ENCODE peak calls at places on chromosomes 3 and 15, in eight cellular contexts. One of them, this sample, is unnamed. For H3K4me1, the result is how much of the 10 kb centered on the place peaks cover.

GRCh38 chr3:117074833-117075232 is 365.3 kb downstream of the TUSC7 start:
- DNase-seq in A549: no peak
- DNase-seq in transverse colon: no peak
- DNase-seq in sigmoid colon: no peak
- DNase-seq in upper lobe of left lung: no peak
- DNase-seq in HepG2: no peak
- DNase-seq in tibial nerve: no peak
- DNase-seq in esophagus muscularis mucosa: no peak
- DNase-seq in this sample: no peak

GRCh38 chr15:49621327-49622210 is 721 bp downstream of the DTWD1 start:
- DNase-seq in upper lobe of left lung: no peak
- DNase-seq in tibial nerve: no peak
- DNase-seq in sigmoid colon: no peak
- DNase-seq in esophagus muscularis mucosa: no peak
- DNase-seq in transverse colon: no peak
- DNase-seq in HepG2: no peak
- DNase-seq in A549: no peak
- DNase-seq in this sample: no peak

GRCh38 chr3:127689266-127689860 is 16.6 kb downstream of the ABTB1 start:
- DNase-seq in transverse colon: peak
- DNase-seq in sigmoid colon: peak
- DNase-seq in esophagus muscularis mucosa: no peak
- DNase-seq in HepG2: no peak
- DNase-seq in upper lobe of left lung: no peak
- DNase-seq in tibial nerve: no peak
- DNase-seq in A549: no peak
- DNase-seq in this sample: peak

GRCh38 chr15:57203906-57204305 is 172.4 kb upstream of the CGNL1 start:
- DNase-seq in transverse colon: no peak
- DNase-seq in A549: no peak
- DNase-seq in sigmoid colon: no peak
- DNase-seq in HepG2: no peak
- DNase-seq in tibial nerve: no peak
- DNase-seq in upper lobe of left lung: no peak
- DNase-seq in esophagus muscularis mucosa: no peak
- DNase-seq in this sample: no peak

GRCh38 chr3:6921041-6921440 is 60.1 kb downstream of the GRM7 start:
- DNase-seq in esophagus muscularis mucosa: no peak
- DNase-seq in tibial nerve: no peak
- DNase-seq in transverse colon: no peak
- DNase-seq in A549: no peak
- DNase-seq in HepG2: no peak
- DNase-seq in upper lobe of left lung: no peak
- DNase-seq in sigmoid colon: no peak
- DNase-seq in this sample: no peak

GRCh38 chr3:115052906-115053305 is 94.2 kb downstream of the ZBTB20 start:
- DNase-seq in tibial nerve: no peak
- DNase-seq in sigmoid colon: no peak
- DNase-seq in A549: no peak
- DNase-seq in esophagus muscularis mucosa: no peak
- DNase-seq in transverse colon: no peak
- DNase-seq in HepG2: no peak
- DNase-seq in upper lobe of left lung: no peak
- DNase-seq in this sample: no peak

GRCh38 chr3:10764314-10765051 is 51.5 kb upstream of the SLC6A11 start:
- DNase-seq in sigmoid colon: no peak
- DNase-seq in transverse colon: no peak
- DNase-seq in upper lobe of left lung: peak
- DNase-seq in A549: no peak
- DNase-seq in tibial nerve: no peak
- DNase-seq in HepG2: peak
- DNase-seq in esophagus muscularis mucosa: no peak
- DNase-seq in this sample: no peak

GRCh38 chr3:126677862-126678549 is 23.1 kb upstream of the TXNRD3 start:
- DNase-seq in tibial nerve: no peak
- DNase-seq in esophagus muscularis mucosa: peak
- DNase-seq in transverse colon: no peak
- DNase-seq in upper lobe of left lung: no peak
- DNase-seq in A549: no peak
- DNase-seq in HepG2: no peak
- DNase-seq in sigmoid colon: no peak
- DNase-seq in this sample: no peak

DNA sequence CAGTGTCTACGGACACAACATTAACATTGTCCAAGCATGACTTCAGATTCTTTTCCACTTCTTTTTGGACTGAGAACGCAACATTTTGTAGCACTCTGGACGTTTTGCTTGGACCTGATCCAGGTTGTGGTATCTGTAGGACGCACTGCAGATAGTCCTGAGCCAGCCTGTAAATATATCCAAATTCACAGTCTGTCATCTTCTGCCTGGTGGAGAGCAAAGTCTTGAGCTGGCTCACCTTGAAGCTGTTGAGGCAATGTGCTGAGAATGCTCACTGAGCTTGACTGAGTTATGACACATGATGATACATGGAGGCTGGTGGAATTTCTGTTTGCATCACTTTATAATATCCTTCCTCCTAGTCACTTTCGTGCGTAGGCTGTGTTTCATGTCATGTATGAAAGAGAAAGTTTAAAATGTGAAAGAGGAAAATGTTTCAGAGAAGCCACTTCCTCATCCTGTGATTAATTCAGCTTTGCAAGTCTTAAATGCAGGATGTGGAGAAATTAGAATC is at the start of gene BCL2A1:
- DNase-seq in tibial nerve: peak
- DNase-seq in transverse colon: peak
- DNase-seq in HepG2: no peak
- DNase-seq in A549: peak
- DNase-seq in upper lobe of left lung: no peak
- DNase-seq in sigmoid colon: no peak
- DNase-seq in esophagus muscularis mucosa: no peak
- DNase-seq in this sample: no peak
- TF ChIP-seq EP300 in tibial nerve: no peak
- TF ChIP-seq EP300 in transverse colon: no peak
- TF ChIP-seq EP300 in HepG2: no peak
- TF ChIP-seq EP300 in A549: no peak
- TF ChIP-seq EP300 in upper lobe of left lung: peak
- TF ChIP-seq EP300 in sigmoid colon: no peak
- TF ChIP-seq EP300 in esophagus muscularis mucosa: no peak
- TF ChIP-seq EP300 in this sample: no peak

GRCh38 chr15:87045741-87046140 is 966.1 kb downstream of the AGBL1 start:
- DNase-seq in sigmoid colon: no peak
- DNase-seq in transverse colon: no peak
- DNase-seq in A549: no peak
- DNase-seq in upper lobe of left lung: no peak
- DNase-seq in HepG2: no peak
- DNase-seq in esophagus muscularis mucosa: no peak
- DNase-seq in tibial nerve: no peak
- DNase-seq in this sample: no peak
- H3K4me1 ChIP-seq in sigmoid colon: under half
- H3K4me1 ChIP-seq in transverse colon: under half
- H3K4me1 ChIP-seq in A549: under half
- H3K4me1 ChIP-seq in upper lobe of left lung: under half
- H3K4me1 ChIP-seq in HepG2: under half
- H3K4me1 ChIP-seq in esophagus muscularis mucosa: under half
- H3K4me1 ChIP-seq in tibial nerve: under half
- H3K4me1 ChIP-seq in this sample: under half

GRCh38 chr15:74540761-74541493 is at the start of gene ARID3B:
- DNase-seq in transverse colon: peak
- DNase-seq in HepG2: peak
- DNase-seq in esophagus muscularis mucosa: peak
- DNase-seq in tibial nerve: peak
- DNase-seq in sigmoid colon: peak
- DNase-seq in A549: peak
- DNase-seq in upper lobe of left lung: peak
- DNase-seq in this sample: peak

GRCh38 chr15:74541494-74542191 is 623 bp downstream of the ARID3B start:
- DNase-seq in A549: no peak
- DNase-seq in sigmoid colon: peak
- DNase-seq in esophagus muscularis mucosa: no peak
- DNase-seq in transverse colon: peak
- DNase-seq in tibial nerve: peak
- DNase-seq in HepG2: peak
- DNase-seq in upper lobe of left lung: no peak
- DNase-seq in this sample: peak

GRCh38 chr15:74542192-74543042 is 1.4 kb downstream of the ARID3B start:
- DNase-seq in A549: no peak
- DNase-seq in esophagus muscularis mucosa: no peak
- DNase-seq in HepG2: no peak
- DNase-seq in upper lobe of left lung: no peak
- DNase-seq in sigmoid colon: no peak
- DNase-seq in tibial nerve: no peak
- DNase-seq in transverse colon: no peak
- DNase-seq in this sample: no peak

GRCh38 chr15:74537736-74538135 is 3.3 kb upstream of the ARID3B start:
- DNase-seq in upper lobe of left lung: no peak
- DNase-seq in transverse colon: no peak
- DNase-seq in HepG2: no peak
- DNase-seq in tibial nerve: no peak
- DNase-seq in A549: no peak
- DNase-seq in esophagus muscularis mucosa: no peak
- DNase-seq in sigmoid colon: no peak
- DNase-seq in this sample: no peak

DNA sequence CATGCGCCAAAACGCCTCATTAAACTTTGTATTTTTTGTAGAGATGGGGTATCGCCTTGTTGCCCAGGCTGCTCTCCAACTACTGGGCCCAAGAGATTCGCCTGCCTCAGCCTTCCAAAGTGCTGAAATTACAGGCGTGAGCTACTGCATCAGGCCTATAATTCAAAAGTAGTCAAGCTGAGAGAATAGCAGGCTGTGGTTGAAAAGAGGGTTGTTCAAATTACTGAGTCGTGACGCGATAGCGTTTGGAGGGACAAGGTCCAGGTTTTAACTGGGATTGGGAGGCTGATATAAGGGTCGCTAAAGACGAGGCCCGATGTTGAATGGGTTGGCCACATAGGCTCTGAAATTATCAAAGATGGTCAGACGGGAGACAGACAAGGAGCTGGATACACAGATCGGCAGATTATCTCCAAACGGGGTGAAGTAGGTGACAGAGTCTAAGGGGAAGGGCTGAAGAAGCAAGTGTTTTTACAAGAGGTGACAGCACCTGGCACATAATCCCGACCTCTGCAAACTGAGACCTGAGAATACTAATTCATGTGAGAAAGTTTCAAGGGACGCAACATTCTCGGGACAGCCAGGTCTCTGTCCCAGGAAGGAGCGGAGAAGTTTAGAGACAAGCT is 772 bp upstream of the ARID3B start:
- DNase-seq in sigmoid colon: no peak
- DNase-seq in A549: no peak
- DNase-seq in transverse colon: no peak
- DNase-seq in upper lobe of left lung: no peak
- DNase-seq in esophagus muscularis mucosa: no peak
- DNase-seq in tibial nerve: peak
- DNase-seq in HepG2: peak
- DNase-seq in this sample: no peak
- TF ChIP-seq POLR2A in sigmoid colon: no peak
- TF ChIP-seq POLR2A in A549: no peak
- TF ChIP-seq POLR2A in transverse colon: no peak
- TF ChIP-seq POLR2A in upper lobe of left lung: no peak
- TF ChIP-seq POLR2A in esophagus muscularis mucosa: no peak
- TF ChIP-seq POLR2A in tibial nerve: no peak
- TF ChIP-seq POLR2A in HepG2: no peak
- TF ChIP-seq POLR2A in this sample: no peak

GRCh38 chr3:124860599-124860998 is 26.6 kb downstream of the ITGB5 start:
- DNase-seq in tibial nerve: peak
- DNase-seq in esophagus muscularis mucosa: no peak
- DNase-seq in upper lobe of left lung: no peak
- DNase-seq in transverse colon: peak
- DNase-seq in HepG2: peak
- DNase-seq in A549: peak
- DNase-seq in sigmoid colon: peak
- DNase-seq in this sample: no peak
- TF ChIP-seq EP300 in tibial nerve: no peak
- TF ChIP-seq EP300 in esophagus muscularis mucosa: no peak
- TF ChIP-seq EP300 in upper lobe of left lung: no peak
- TF ChIP-seq EP300 in transverse colon: no peak
- TF ChIP-seq EP300 in HepG2: no peak
- TF ChIP-seq EP300 in A549: peak
- TF ChIP-seq EP300 in sigmoid colon: peak
- TF ChIP-seq EP300 in this sample: no peak

GRCh38 chr15:34188711-34189110 is 21.2 kb downstream of the KATNBL1 start:
- DNase-seq in transverse colon: no peak
- DNase-seq in A549: no peak
- DNase-seq in upper lobe of left lung: no peak
- DNase-seq in esophagus muscularis mucosa: no peak
- DNase-seq in sigmoid colon: no peak
- DNase-seq in tibial nerve: no peak
- DNase-seq in HepG2: no peak
- DNase-seq in this sample: no peak

GRCh38 chr15:34185666-34186065 is 24.2 kb downstream of the KATNBL1 start:
- DNase-seq in tibial nerve: no peak
- DNase-seq in upper lobe of left lung: no peak
- DNase-seq in sigmoid colon: no peak
- DNase-seq in esophagus muscularis mucosa: no peak
- DNase-seq in A549: no peak
- DNase-seq in transverse colon: no peak
- DNase-seq in HepG2: no peak
- DNase-seq in this sample: no peak

GRCh38 chr15:34179257-34179656 is 30.6 kb downstream of the KATNBL1 start:
- DNase-seq in sigmoid colon: no peak
- DNase-seq in transverse colon: no peak
- DNase-seq in A549: no peak
- DNase-seq in esophagus muscularis mucosa: peak
- DNase-seq in upper lobe of left lung: no peak
- DNase-seq in HepG2: peak
- DNase-seq in tibial nerve: no peak
- DNase-seq in this sample: no peak

GRCh38 chr15:34182942-34183341 is 27.0 kb downstream of the KATNBL1 start:
- DNase-seq in upper lobe of left lung: no peak
- DNase-seq in A549: no peak
- DNase-seq in tibial nerve: no peak
- DNase-seq in HepG2: no peak
- DNase-seq in sigmoid colon: no peak
- DNase-seq in transverse colon: no peak
- DNase-seq in esophagus muscularis mucosa: peak
- DNase-seq in this sample: no peak
- H3K4me1 ChIP-seq in upper lobe of left lung: under half
- H3K4me1 ChIP-seq in A549: under half
- H3K4me1 ChIP-seq in tibial nerve: under half
- H3K4me1 ChIP-seq in HepG2: under half
- H3K4me1 ChIP-seq in sigmoid colon: under half
- H3K4me1 ChIP-seq in transverse colon: under half
- H3K4me1 ChIP-seq in esophagus muscularis mucosa: under half
- H3K4me1 ChIP-seq in this sample: under half